ENCODE peak calls at places on chromosomes 13 and 19, in eight cellular contexts. One of them, this sample, is unnamed.

GRCh38 chr13:93535256-93535655 is 308.6 kb downstream of the GPC6 start:
- DNase-seq in GM23338: no peak
- DNase-seq in astrocyte: peak; percentile 70
- DNase-seq in RWPE1: no peak
- DNase-seq in OCI-LY7: no peak
- DNase-seq in ovary: no peak
- DNase-seq in endothelial cell of umbilical vein: no peak
- DNase-seq in adrenal gland: no peak
- DNase-seq in this sample: peak; percentile 60

GRCh38 chr13:27006519-27007161 is 165.0 kb downstream of the USP12 start:
- DNase-seq in GM23338: peak; percentile 55
- DNase-seq in astrocyte: no peak
- DNase-seq in RWPE1: no peak
- DNase-seq in OCI-LY7: no peak
- DNase-seq in ovary: no peak
- DNase-seq in endothelial cell of umbilical vein: no peak
- DNase-seq in adrenal gland: no peak
- DNase-seq in this sample: peak; percentile 12

GRCh38 chr13:33015791-33016323 is 366 bp upstream of the KL start:
- DNase-seq in GM23338: peak; percentile 58
- DNase-seq in astrocyte: no peak
- DNase-seq in RWPE1: no peak
- DNase-seq in OCI-LY7: no peak
- DNase-seq in ovary: no peak
- DNase-seq in endothelial cell of umbilical vein: no peak
- DNase-seq in adrenal gland: no peak
- DNase-seq in this sample: no peak

GRCh38 chr19:55644191-55644833 is 863 bp downstream of the ZNF581 start:
- DNase-seq in GM23338: no peak
- DNase-seq in astrocyte: no peak
- DNase-seq in RWPE1: no peak
- DNase-seq in OCI-LY7: no peak
- DNase-seq in ovary: no peak
- DNase-seq in endothelial cell of umbilical vein: no peak
- DNase-seq in adrenal gland: no peak
- DNase-seq in this sample: no peak

GRCh38 chr13:30968734-30969335 is 36.4 kb downstream of the TEX26 start:
- DNase-seq in GM23338: no peak
- DNase-seq in astrocyte: peak; percentile 79
- DNase-seq in RWPE1: no peak
- DNase-seq in OCI-LY7: no peak
- DNase-seq in ovary: no peak
- DNase-seq in endothelial cell of umbilical vein: no peak
- DNase-seq in adrenal gland: no peak
- DNase-seq in this sample: no peak

GRCh38 chr19:53980553-53981407 is 10.7 kb upstream of the CACNG6 start:
- DNase-seq in GM23338: peak; percentile 98
- DNase-seq in astrocyte: peak; percentile 54
- DNase-seq in RWPE1: peak; percentile 69
- DNase-seq in OCI-LY7: no peak
- DNase-seq in ovary: no peak
- DNase-seq in endothelial cell of umbilical vein: peak; percentile 83
- DNase-seq in adrenal gland: no peak
- DNase-seq in this sample: peak; percentile 70

GRCh38 chr19:9032136-9032626 is 22.0 kb upstream of the MUC16 start:
- DNase-seq in GM23338: no peak
- DNase-seq in astrocyte: no peak
- DNase-seq in RWPE1: no peak
- DNase-seq in OCI-LY7: peak; percentile 14
- DNase-seq in ovary: no peak
- DNase-seq in endothelial cell of umbilical vein: no peak
- DNase-seq in adrenal gland: no peak
- DNase-seq in this sample: no peak

GRCh38 chr13:108188260-108188659 is 27.1 kb downstream of the LIG4 start:
- DNase-seq in GM23338: no peak
- DNase-seq in astrocyte: no peak
- DNase-seq in RWPE1: no peak
- DNase-seq in OCI-LY7: no peak
- DNase-seq in ovary: no peak
- DNase-seq in endothelial cell of umbilical vein: no peak
- DNase-seq in adrenal gland: no peak
- DNase-seq in this sample: no peak

GRCh38 chr19:48446579-48446978 is 796 bp downstream of the GRWD1 start:
- DNase-seq in GM23338: no peak
- DNase-seq in astrocyte: no peak
- DNase-seq in RWPE1: no peak
- DNase-seq in OCI-LY7: no peak
- DNase-seq in ovary: no peak
- DNase-seq in endothelial cell of umbilical vein: no peak
- DNase-seq in adrenal gland: no peak
- DNase-seq in this sample: no peak

GRCh38 chr13:50069255-50069654 is 54.0 kb downstream of the KCNRG start:
- DNase-seq in GM23338: no peak
- DNase-seq in astrocyte: no peak
- DNase-seq in RWPE1: no peak
- DNase-seq in OCI-LY7: no peak
- DNase-seq in ovary: no peak
- DNase-seq in endothelial cell of umbilical vein: no peak
- DNase-seq in adrenal gland: no peak
- DNase-seq in this sample: no peak

GRCh38 chr13:40217675-40218074 is 448.8 kb downstream of the FOXO1 start:
- DNase-seq in GM23338: no peak
- DNase-seq in astrocyte: no peak
- DNase-seq in RWPE1: no peak
- DNase-seq in OCI-LY7: no peak
- DNase-seq in ovary: no peak
- DNase-seq in endothelial cell of umbilical vein: no peak
- DNase-seq in adrenal gland: no peak
- DNase-seq in this sample: no peak

GRCh38 chr19:39200066-39200817 is 3.5 kb downstream of the NCCRP1 start:
- DNase-seq in GM23338: no peak
- DNase-seq in astrocyte: no peak
- DNase-seq in RWPE1: no peak
- DNase-seq in OCI-LY7: no peak
- DNase-seq in ovary: no peak
- DNase-seq in endothelial cell of umbilical vein: no peak
- DNase-seq in adrenal gland: no peak
- DNase-seq in this sample: no peak

GRCh38 chr13:94679614-94680013 is 32.7 kb downstream of the SOX21 start:
- DNase-seq in GM23338: no peak
- DNase-seq in astrocyte: no peak
- DNase-seq in RWPE1: no peak
- DNase-seq in OCI-LY7: no peak
- DNase-seq in ovary: no peak
- DNase-seq in endothelial cell of umbilical vein: no peak
- DNase-seq in adrenal gland: no peak
- DNase-seq in this sample: no peak

GRCh38 chr19:42132030-42132628 is at the start of gene POU2F2:
- DNase-seq in GM23338: peak; percentile 60
- DNase-seq in astrocyte: no peak
- DNase-seq in RWPE1: no peak
- DNase-seq in OCI-LY7: peak; percentile 92
- DNase-seq in ovary: no peak
- DNase-seq in endothelial cell of umbilical vein: no peak
- DNase-seq in adrenal gland: no peak
- DNase-seq in this sample: no peak

GRCh38 chr19:45890877-45891276 is 4.9 kb upstream of the IRF2BP1 start:
- DNase-seq in GM23338: no peak
- DNase-seq in astrocyte: no peak
- DNase-seq in RWPE1: no peak
- DNase-seq in OCI-LY7: no peak
- DNase-seq in ovary: no peak
- DNase-seq in endothelial cell of umbilical vein: no peak
- DNase-seq in adrenal gland: no peak
- DNase-seq in this sample: no peak

GRCh38 chr19:45117167-45117594 is 24.2 kb downstream of the PPP1R37 start:
- DNase-seq in GM23338: no peak
- DNase-seq in astrocyte: peak; percentile 37
- DNase-seq in RWPE1: no peak
- DNase-seq in OCI-LY7: peak; percentile 50
- DNase-seq in ovary: no peak
- DNase-seq in endothelial cell of umbilical vein: no peak
- DNase-seq in adrenal gland: no peak
- DNase-seq in this sample: no peak

GRCh38 chr13:108120332-108120731 is 95.0 kb downstream of the LIG4 start:
- DNase-seq in GM23338: peak; percentile 32
- DNase-seq in astrocyte: no peak
- DNase-seq in RWPE1: no peak
- DNase-seq in OCI-LY7: no peak
- DNase-seq in ovary: no peak
- DNase-seq in endothelial cell of umbilical vein: no peak
- DNase-seq in adrenal gland: no peak
- DNase-seq in this sample: no peak

GRCh38 chr13:51396352-51396751 is 56.5 kb downstream of the INTS6 start:
- DNase-seq in GM23338: no peak
- DNase-seq in astrocyte: no peak
- DNase-seq in RWPE1: no peak
- DNase-seq in OCI-LY7: peak; percentile 65
- DNase-seq in ovary: no peak
- DNase-seq in endothelial cell of umbilical vein: no peak
- DNase-seq in adrenal gland: no peak
- DNase-seq in this sample: no peak

GRCh38 chr13:51394724-51395123 is 55.2 kb downstream of the SERPINE3 start:
- DNase-seq in GM23338: no peak
- DNase-seq in astrocyte: no peak
- DNase-seq in RWPE1: no peak
- DNase-seq in OCI-LY7: no peak
- DNase-seq in ovary: no peak
- DNase-seq in endothelial cell of umbilical vein: no peak
- DNase-seq in adrenal gland: no peak
- DNase-seq in this sample: no peak

DNA sequence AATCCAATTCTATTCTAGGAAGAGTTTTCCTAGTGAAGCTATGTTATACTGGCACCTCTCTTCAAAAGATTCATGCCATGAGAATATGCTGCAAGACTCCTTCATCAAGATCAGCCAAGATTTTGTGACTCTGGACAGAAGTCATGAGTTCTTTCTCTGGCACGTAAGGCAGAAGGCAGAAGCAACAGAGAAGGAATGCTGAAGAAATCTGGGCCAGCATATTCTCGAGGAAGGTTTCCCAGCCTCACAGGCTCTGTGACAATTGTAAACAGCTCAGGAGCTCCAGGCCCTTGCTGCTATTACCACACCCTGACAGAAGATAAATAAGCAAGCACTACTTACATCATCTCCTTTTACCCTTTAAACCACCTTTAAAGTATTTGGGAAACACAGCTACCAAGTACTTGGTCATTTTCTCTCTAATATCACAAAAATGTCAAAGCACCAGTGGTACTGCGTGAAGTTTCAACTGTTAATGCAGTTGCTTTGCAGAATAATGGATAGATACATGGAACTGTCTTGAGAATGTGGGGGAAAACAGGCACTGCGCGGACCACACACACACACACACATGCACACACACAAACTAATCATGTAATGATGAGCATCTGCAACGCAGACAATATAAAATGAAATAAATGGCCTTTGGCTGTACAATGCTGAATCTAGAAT is 55.4 kb downstream of the INTS6 start:
- DNase-seq in GM23338: peak; percentile 52
- DNase-seq in astrocyte: peak; percentile 77
- DNase-seq in RWPE1: no peak
- DNase-seq in OCI-LY7: no peak
- DNase-seq in ovary: no peak
- DNase-seq in endothelial cell of umbilical vein: no peak
- DNase-seq in adrenal gland: peak; percentile 39
- DNase-seq in this sample: peak; percentile 47
- H3K27ac ChIP-seq in GM23338: peak overlapping the region; percentile 20
- H3K27ac ChIP-seq in astrocyte: no peak overlapping the region
- H3K27ac ChIP-seq in RWPE1: no peak overlapping the region
- H3K27ac ChIP-seq in OCI-LY7: no peak overlapping the region
- H3K27ac ChIP-seq in ovary: no peak overlapping the region
- H3K27ac ChIP-seq in endothelial cell of umbilical vein: no peak overlapping the region
- H3K27ac ChIP-seq in adrenal gland: no peak overlapping the region
- H3K27ac ChIP-seq in this sample: peak overlapping the region; percentile 24

DNA sequence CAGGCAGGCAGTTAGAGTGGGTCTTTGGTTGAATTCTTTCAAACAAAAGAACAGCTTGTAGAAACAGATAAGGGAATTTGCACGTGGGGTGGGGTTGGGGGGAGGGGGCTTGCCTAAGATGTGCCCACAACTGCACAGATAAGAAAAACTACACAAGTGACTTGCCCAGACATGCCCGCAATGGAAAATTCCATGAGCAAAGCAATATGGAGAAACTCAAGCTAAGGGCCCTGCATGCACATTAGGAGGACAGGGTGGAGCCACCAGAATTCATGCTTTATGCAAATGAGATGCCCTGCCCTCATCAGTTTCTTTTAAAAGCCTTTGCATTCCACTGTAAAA is 755.6 kb upstream of the MIR17HG start:
- DNase-seq in GM23338: peak; percentile 13
- DNase-seq in astrocyte: no peak
- DNase-seq in RWPE1: no peak
- DNase-seq in OCI-LY7: no peak
- DNase-seq in ovary: no peak
- DNase-seq in endothelial cell of umbilical vein: no peak
- DNase-seq in adrenal gland: no peak
- DNase-seq in this sample: no peak
- H3K27ac ChIP-seq in GM23338: no peak overlapping the region
- H3K27ac ChIP-seq in astrocyte: no peak overlapping the region
- H3K27ac ChIP-seq in RWPE1: no peak overlapping the region
- H3K27ac ChIP-seq in OCI-LY7: no peak overlapping the region
- H3K27ac ChIP-seq in ovary: no peak overlapping the region
- H3K27ac ChIP-seq in endothelial cell of umbilical vein: no peak overlapping the region
- H3K27ac ChIP-seq in adrenal gland: no peak overlapping the region
- H3K27ac ChIP-seq in this sample: no peak overlapping the region

DNA sequence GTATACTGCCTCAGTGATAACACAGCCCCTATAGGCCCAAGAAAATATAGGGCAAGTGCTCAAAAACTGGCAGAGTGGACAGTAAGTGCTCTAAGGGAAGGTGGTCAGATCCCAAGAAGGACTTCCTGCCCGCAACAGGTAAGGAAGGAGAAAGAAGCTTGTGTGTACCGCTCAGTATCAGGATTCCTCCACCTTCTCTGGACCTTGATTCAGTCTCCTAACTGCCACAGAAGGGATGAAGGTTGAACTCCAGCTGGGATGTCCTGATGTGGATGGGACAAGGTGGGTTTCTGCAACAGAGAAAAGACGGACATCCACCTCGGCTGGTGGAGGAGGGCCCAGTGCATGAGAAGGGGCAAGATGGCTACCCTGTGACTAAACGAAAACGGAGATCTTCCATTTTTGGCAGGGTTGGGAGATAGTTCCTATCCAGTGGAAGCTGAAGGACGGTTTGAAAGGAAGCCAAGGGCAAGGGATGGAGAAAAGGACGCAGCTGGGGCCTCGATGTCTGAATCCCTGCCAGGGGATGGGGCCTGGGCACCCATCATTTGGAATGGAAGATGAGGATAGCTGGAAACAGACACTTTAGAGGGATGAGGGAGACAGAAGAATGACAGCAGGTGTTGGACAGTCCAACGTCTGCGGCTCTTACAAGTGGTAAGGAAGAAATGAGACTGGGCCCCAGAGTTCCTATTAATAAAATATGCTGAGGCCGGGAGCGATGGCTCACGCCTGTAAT is 1.3 kb upstream of the ATF5 start:
- DNase-seq in GM23338: no peak
- DNase-seq in astrocyte: no peak
- DNase-seq in RWPE1: no peak
- DNase-seq in OCI-LY7: no peak
- DNase-seq in ovary: no peak
- DNase-seq in endothelial cell of umbilical vein: no peak
- DNase-seq in adrenal gland: no peak
- DNase-seq in this sample: no peak
- H3K27ac ChIP-seq in GM23338: no peak overlapping the region
- H3K27ac ChIP-seq in astrocyte: peak overlapping the region; percentile 15
- H3K27ac ChIP-seq in RWPE1: peak overlapping the region; percentile 93
- H3K27ac ChIP-seq in OCI-LY7: peak overlapping the region; percentile 90
- H3K27ac ChIP-seq in ovary: no peak overlapping the region
- H3K27ac ChIP-seq in endothelial cell of umbilical vein: no peak overlapping the region
- H3K27ac ChIP-seq in adrenal gland: no peak overlapping the region
- H3K27ac ChIP-seq in this sample: no peak overlapping the region

GRCh38 chr19:6455924-6456323 is 3.7 kb downstream of the SLC25A23 start:
- DNase-seq in GM23338: no peak
- DNase-seq in astrocyte: no peak
- DNase-seq in RWPE1: no peak
- DNase-seq in OCI-LY7: no peak
- DNase-seq in ovary: no peak
- DNase-seq in endothelial cell of umbilical vein: no peak
- DNase-seq in adrenal gland: no peak
- DNase-seq in this sample: no peak
- H3K27ac ChIP-seq in GM23338: no peak overlapping the region
- H3K27ac ChIP-seq in astrocyte: no peak overlapping the region
- H3K27ac ChIP-seq in RWPE1: no peak overlapping the region
- H3K27ac ChIP-seq in OCI-LY7: no peak overlapping the region
- H3K27ac ChIP-seq in ovary: no peak overlapping the region
- H3K27ac ChIP-seq in endothelial cell of umbilical vein: no peak overlapping the region
- H3K27ac ChIP-seq in adrenal gland: no peak overlapping the region
- H3K27ac ChIP-seq in this sample: no peak overlapping the region

This sample was measured in brain microvascular endothelial cell.